ENCODE peak calls at places on chromosomes 2 and 18, in four cellular contexts. U is K562, P is GM12878, R is HepG2. N is an unnamed sample.

GRCh38 chr2:159147687-159148086 is 138.8 kb downstream of the WDSUB1 start:
- DNase-seq in U (no peak), P (no peak), R (no peak), N (no peak)

GRCh38 chr18:11587432-11587831 is 22.0 kb upstream of the SLC35G4 start:
- DNase-seq in U (no peak), P (no peak), R (no peak), N (no peak)

GRCh38 chr2:68290825-68291224 is 28.9 kb downstream of the CNRIP1 start:
- DNase-seq in U (no peak), P (no peak), R (no peak), N (no peak)

GRCh38 chr2:179533875-179534274 is 269.2 kb upstream of the SESTD1 start:
- DNase-seq in U (no peak), P (no peak), R (no peak), N (no peak)

GRCh38 chr2:75153221-75153620 is 46.1 kb downstream of the TACR1 start:
- DNase-seq in U (no peak), P (no peak), R (peak; percentile 89), N (no peak)

GRCh38 chr2:86446060-86446459 is 4.9 kb downstream of the KDM3A start:
- DNase-seq in U (no peak), P (no peak), R (peak; percentile 21), N (no peak)

GRCh38 chr2:63029058-63029457 is 21.6 kb upstream of the OTX1 start:
- DNase-seq in U (no peak), P (no peak), R (no peak), N (no peak)

GRCh38 chr2:197086500-197086899 is 160.0 kb upstream of the PGAP1 start:
- DNase-seq in U (no peak), P (no peak), R (no peak), N (no peak)

GRCh38 chr2:15768142-15769088 is 171.9 kb upstream of the MYCN start:
- DNase-seq in U (no peak), P (no peak), R (no peak), N (no peak)

GRCh38 chr18:5556317-5556974 is 12.6 kb upstream of the EPB41L3 start:
- DNase-seq in U (no peak), P (no peak), R (peak; percentile 23), N (no peak)

GRCh38 chr2:27863146-27863545 is 27.0 kb downstream of the RBKS start:
- DNase-seq in U (no peak), P (no peak), R (no peak), N (no peak)

GRCh38 chr18:59613903-59614302 is 83.3 kb downstream of the CCBE1 start:
- DNase-seq in U (no peak), P (no peak), R (no peak), N (no peak)

GRCh38 chr2:241150660-241151530 is 628 bp downstream of the PPP1R7 start:
- DNase-seq in U (no peak), P (no peak), R (no peak), N (no peak)

GRCh38 chr2:143955416-143956075 is 564.4 kb downstream of the ZEB2 start:
- DNase-seq in U (no peak), P (no peak), R (no peak), N (no peak)

GRCh38 chr2:42568431-42569115 is at the start of gene MTA3:
- DNase-seq in U (peak; percentile 86), P (no peak), R (peak; percentile 27), N (peak; percentile 67)

GRCh38 chr2:149080964-149081363 is 42.5 kb downstream of the LYPD6B start:
- DNase-seq in U (no peak), P (no peak), R (no peak), N (no peak)

GRCh38 chr18:63082661-63083531 is 236.7 kb downstream of the BCL2 start:
- DNase-seq in U (no peak), P (no peak), R (no peak), N (no peak)

GRCh38 chr2:54306561-54306960 is 50.5 kb upstream of the TSPYL6 start:
- DNase-seq in U (no peak), P (no peak), R (no peak), N (no peak)

GRCh38 chr2:110216803-110217202 is 4.5 kb upstream of the MTLN start:
- DNase-seq in U (no peak), P (no peak), R (no peak), N (no peak)

GRCh38 chr2:7837232-7837760 is 844.6 kb upstream of the ID2 start:
- DNase-seq in U (no peak), P (no peak), R (no peak), N (no peak)

GRCh38 chr2:1775511-1776035 is 31.3 kb upstream of the PXDN start:
- DNase-seq in U (no peak), P (no peak), R (no peak), N (no peak)

GRCh38 chr18:13629841-13630747 is 96.3 kb downstream of the FAM210A start:
- DNase-seq in U (peak; percentile 76), P (peak; percentile 48), R (peak; percentile 67), N (peak; percentile 56)

GRCh38 chr18:35451032-35451431 is 46.7 kb downstream of the INO80C start:
- DNase-seq in U (no peak), P (no peak), R (no peak), N (no peak)

GRCh38 chr2:16425462-16426336 is 239.9 kb downstream of the CYRIA start:
- DNase-seq in U (no peak), P (no peak), R (peak; percentile 95), N (no peak)

GRCh38 chr2:171185941-171186340 is 25.2 kb upstream of the TLK1 start:
- DNase-seq in U (no peak), P (no peak), R (no peak), N (no peak)

GRCh38 chr2:579351-579886 is 97.8 kb downstream of the TMEM18 start:
- DNase-seq in U (no peak), P (no peak), R (no peak), N (no peak)

GRCh38 chr18:48674758-48675157 is 135.9 kb downstream of the CTIF start:
- DNase-seq in U (no peak), P (no peak), R (no peak), N (no peak)

GRCh38 chr18:48318481-48318880 is 90.7 kb downstream of the ZBTB7C start:
- DNase-seq in U (no peak), P (no peak), R (no peak), N (no peak)

GRCh38 chr2:104790100-104790811 is 63.7 kb upstream of the POU3F3 start:
- DNase-seq in U (no peak), P (no peak), R (no peak), N (no peak)

DNA sequence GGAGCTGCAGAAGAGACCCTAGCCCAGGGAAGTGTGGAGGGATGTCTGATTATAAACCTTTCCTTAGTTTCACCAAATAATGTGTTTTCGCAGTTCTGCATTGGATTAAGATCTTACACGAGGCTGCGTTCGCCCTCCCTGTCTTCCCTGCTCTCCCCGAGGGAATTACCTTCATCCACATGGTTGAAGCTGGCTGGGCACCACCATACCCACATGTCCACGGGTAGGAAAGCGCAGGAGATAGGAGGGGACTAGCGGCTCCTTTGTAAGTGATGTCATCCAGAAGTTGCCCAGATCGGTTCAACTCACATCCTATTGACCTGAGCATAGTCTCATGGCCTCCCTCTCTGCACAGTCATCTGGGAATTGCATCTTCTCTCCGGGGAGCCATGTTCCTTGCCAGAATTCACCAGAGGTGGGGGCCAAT is 1.1 kb downstream of the TTL start:
- DNase-seq in U (peak; percentile 56), P (no peak), R (peak; percentile 76), N (peak; percentile 46)
- TF ChIP-seq FOXK2 in U (no peak), P (no peak), R (no peak), N (no peak)

GRCh38 chr2:134917958-134918517 is 584 bp upstream of the CCNT2 start:
- DNase-seq in U (no peak), P (peak; percentile 80), R (no peak), N (peak; percentile 80)
- TF ChIP-seq FOXK2 in U (no peak), P (no peak), R (no peak), N (no peak)

GRCh38 chr2:76193098-76193497 is 482.4 kb upstream of the GCFC2 start:
- DNase-seq in U (no peak), P (no peak), R (peak; percentile 70), N (no peak)
- TF ChIP-seq FOXK2 in U (no peak), P (no peak), R (no peak), N (no peak)

GRCh38 chr2:232526296-232527055 is 516 bp downstream of the CHRND start:
- DNase-seq in U (no peak), P (no peak), R (no peak), N (no peak)
- TF ChIP-seq FOXK2 in U (no peak), P (no peak), R (no peak), N (no peak)

GRCh38 chr18:28995319-28995718 is 818.4 kb upstream of the CDH2 start:
- DNase-seq in U (no peak), P (no peak), R (no peak), N (no peak)
- TF ChIP-seq FOXK2 in U (no peak), P (no peak), R (no peak), N (no peak)

GRCh38 chr2:201968045-201968444 is 65.6 kb upstream of the FZD7 start:
- DNase-seq in U (no peak), P (no peak), R (no peak), N (no peak)

GRCh38 chr2:201968476-201968875 is 65.2 kb upstream of the FZD7 start:
- DNase-seq in U (no peak), P (no peak), R (no peak), N (no peak)

GRCh38 chr2:201964631-201965206 is 68.9 kb upstream of the FZD7 start:
- DNase-seq in U (no peak), P (no peak), R (no peak), N (no peak)

GRCh38 chr2:201965550-201965949 is 68.1 kb upstream of the FZD7 start:
- DNase-seq in U (no peak), P (no peak), R (peak; percentile 21), N (no peak)

DNA sequence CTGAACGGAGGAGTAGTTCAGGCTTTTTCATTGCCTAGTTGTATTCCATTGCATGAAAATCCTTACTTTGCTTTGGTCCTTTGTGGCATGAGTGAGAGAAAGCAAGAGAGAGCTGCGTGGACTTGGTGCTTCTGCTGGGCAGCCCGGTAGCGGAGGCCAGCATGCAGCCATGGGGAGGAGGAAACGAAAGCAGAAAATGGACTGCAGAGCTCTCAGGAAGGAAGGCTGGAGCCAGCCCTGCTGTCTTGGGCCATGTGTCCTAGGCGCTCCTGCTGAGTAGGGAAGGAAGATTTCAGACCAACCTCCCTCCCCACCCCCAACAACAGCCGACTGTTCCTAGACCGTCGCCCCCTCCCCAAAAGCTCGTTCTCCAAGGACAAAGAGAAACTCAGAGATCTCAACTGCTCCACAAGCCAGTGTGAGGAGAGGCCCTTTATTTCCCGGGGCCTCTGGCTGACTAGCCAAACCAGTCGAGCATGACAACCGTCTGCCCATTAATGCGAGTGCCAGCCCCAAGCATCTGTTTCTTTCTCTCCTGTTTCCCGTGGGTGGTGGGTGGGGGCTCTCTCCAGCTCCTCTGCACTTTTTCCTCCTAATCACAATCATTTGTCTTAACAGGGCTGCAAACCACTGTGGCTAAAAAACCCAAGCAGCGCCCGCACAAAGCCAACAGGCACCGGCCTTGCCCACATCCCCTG is 66.8 kb upstream of the FZD7 start:
- DNase-seq in U (no peak), P (no peak), R (no peak), N (no peak)
- TF ChIP-seq FOXK2 in U (no peak), P (no peak), R (no peak), N (no peak)

N was measured in HEK293T.